ENCODE peak calls at places on chromosome 6, in seven cellular contexts. V is GDM1, U is NCI-H1436, I is lower leg skin, O is AML-193, L is C1 segment of cervical spinal cord, Q is anterior cingulate cortex. R is an unnamed sample.

GRCh38 chr6:126143650-126144260 is 157.4 kb downstream of the TRMT11 start:
- DNase-seq in V (no peak), U (no peak), I (no peak), O (no peak), L (no peak), Q (no peak), R (no peak)

GRCh38 chr6:116034327-116034726 is 26.4 kb downstream of the FRK start:
- DNase-seq in V (no peak), U (no peak), I (no peak), O (no peak), L (no peak), Q (no peak), R (no peak)

GRCh38 chr6:13952101-13952500 is 27.3 kb downstream of the RNF182 start:
- DNase-seq in V (no peak), U (no peak), I (no peak), O (no peak), L (no peak), Q (no peak), R (no peak)

GRCh38 chr6:6856538-6857523 is 250.9 kb upstream of the RREB1 start:
- DNase-seq in V (peak; percentile 20), U (no peak), I (peak; percentile 52), O (peak; percentile 39), L (peak; percentile 24), Q (no peak), R (peak; percentile 72)

GRCh38 chr6:139250296-139251274 is 41.2 kb downstream of the TXLNB start:
- DNase-seq in V (peak; percentile 37), U (peak; percentile 57), I (peak; percentile 51), O (peak; percentile 75), L (peak; percentile 4), Q (no peak), R (peak; percentile 18)

GRCh38 chr6:170111816-170112582 is 178.9 kb downstream of the DLL1 start:
- DNase-seq in V (no peak), U (no peak), I (no peak), O (no peak), L (no peak), Q (no peak), R (no peak)

GRCh38 chr6:3484240-3484639 is 27.4 kb upstream of the SLC22A23 start:
- DNase-seq in V (no peak), U (no peak), I (no peak), O (no peak), L (no peak), Q (no peak), R (no peak)

GRCh38 chr6:148523051-148523450 is 180.4 kb downstream of the SASH1 start:
- DNase-seq in V (no peak), U (no peak), I (no peak), O (no peak), L (no peak), Q (no peak), R (no peak)

GRCh38 chr6:73774311-73774766 is 78.3 kb downstream of the CD109 start:
- DNase-seq in V (no peak), U (no peak), I (peak; percentile 23), O (no peak), L (no peak), Q (no peak), R (no peak)

GRCh38 chr6:160178271-160178670 is 56.7 kb downstream of the SLC22A1 start:
- DNase-seq in V (no peak), U (no peak), I (no peak), O (no peak), L (no peak), Q (no peak), R (no peak)

GRCh38 chr6:145096846-145097245 is 638.5 kb downstream of the EPM2A start:
- DNase-seq in V (no peak), U (peak; percentile 25), I (no peak), O (no peak), L (no peak), Q (no peak), R (no peak)

GRCh38 chr6:144156991-144157390 is 6.7 kb downstream of the STX11 start:
- DNase-seq in V (no peak), U (no peak), I (no peak), O (no peak), L (no peak), Q (no peak), R (no peak)

GRCh38 chr6:21595951-21596378 is 2.4 kb downstream of the SOX4 start:
- DNase-seq in V (no peak), U (peak; percentile 26), I (no peak), O (no peak), L (peak; percentile 52), Q (no peak), R (no peak)

GRCh38 chr6:3454206-3455016 is 2.4 kb downstream of the SLC22A23 start:
- DNase-seq in V (no peak), U (no peak), I (no peak), O (no peak), L (no peak), Q (no peak), R (no peak)

GRCh38 chr6:157443066-157443800 is 62.2 kb downstream of the ZDHHC14 start:
- DNase-seq in V (no peak), U (no peak), I (no peak), O (no peak), L (no peak), Q (no peak), R (no peak)

GRCh38 chr6:108736832-108737231 is 111.4 kb upstream of the ARMC2 start:
- DNase-seq in V (peak; percentile 9), U (no peak), I (peak; percentile 65), O (no peak), L (no peak), Q (no peak), R (no peak)

GRCh38 chr6:157267109-157267611 is 56.2 kb downstream of the TMEM242 start:
- DNase-seq in V (no peak), U (no peak), I (no peak), O (no peak), L (no peak), Q (no peak), R (no peak)

GRCh38 chr6:140541288-140541687 is 1166.8 kb upstream of the CITED2 start:
- DNase-seq in V (no peak), U (no peak), I (no peak), O (no peak), L (no peak), Q (no peak), R (no peak)

GRCh38 chr6:136749359-136749758 is 42.9 kb downstream of the MAP3K5 start:
- DNase-seq in V (no peak), U (no peak), I (no peak), O (no peak), L (no peak), Q (no peak), R (no peak)

GRCh38 chr6:155495011-155495768 is 39.6 kb upstream of the NOX3 start:
- DNase-seq in V (no peak), U (peak; percentile 5), I (no peak), O (no peak), L (peak; percentile 1), Q (no peak), R (peak; percentile 3)

GRCh38 chr6:22980446-22980845 is 411.1 kb downstream of the HDGFL1 start:
- DNase-seq in V (no peak), U (no peak), I (no peak), O (no peak), L (no peak), Q (no peak), R (no peak)

GRCh38 chr6:133837801-133838349 is 51.0 kb upstream of the TCF21 start:
- DNase-seq in V (no peak), U (peak; percentile 68), I (no peak), O (peak; percentile 10), L (peak; percentile 6), Q (no peak), R (peak; percentile 42)

GRCh38 chr6:79762370-79762769 is 131.2 kb downstream of the SH3BGRL2 start:
- DNase-seq in V (no peak), U (peak; percentile 16), I (no peak), O (no peak), L (no peak), Q (no peak), R (no peak)

GRCh38 chr6:7526755-7527154 is 14.7 kb upstream of the DSP start:
- DNase-seq in V (no peak), U (no peak), I (no peak), O (no peak), L (no peak), Q (no peak), R (peak; percentile 57)

GRCh38 chr6:17914651-17915050 is 72.8 kb downstream of the KIF13A start:
- DNase-seq in V (no peak), U (no peak), I (no peak), O (no peak), L (no peak), Q (no peak), R (no peak)